ENCODE peak calls at places on chromosome 1, in five cellular contexts. B, A, K, H and W are unnamed samples.
A peak's percentile ranks its signal among the peaks of the same experiment; 100 is the strongest.

GRCh38 chr1:46246548-46247432 is 773 bp upstream of the RAD54L start:
- DNase-seq in H (no peak), A (no peak), K (peak; percentile 8), B (no peak), W (peak; percentile 93)

GRCh38 chr1:157073944-157074685 is 25.5 kb downstream of the ETV3L start:
- DNase-seq in K (peak; percentile 10), A (no peak), B (peak; percentile 82), H (no peak), W (peak; percentile 66)

GRCh38 chr1:201126832-201127754 is at the start of gene ASCL5:
- DNase-seq in A (no peak), H (no peak), K (no peak), B (peak; percentile 68), W (no peak)

GRCh38 chr1:156643266-156644092 is 1.6 kb downstream of the BCAN start:
- DNase-seq in H (no peak), A (no peak), B (no peak), K (no peak), W (no peak)

GRCh38 chr1:204348722-204349121 is 11.0 kb downstream of the PLEKHA6 start:
- DNase-seq in B (no peak), K (no peak), A (no peak), H (peak; percentile 82), W (peak; percentile 30)

GRCh38 chr1:245771521-245772281 is 616.9 kb downstream of the KIF26B start:
- DNase-seq in H (no peak), K (peak; percentile 49), B (peak; percentile 51), A (no peak), W (no peak)

GRCh38 chr1:207920481-207921050 is 9.6 kb upstream of the CD34 start:
- DNase-seq in K (no peak), H (no peak), A (no peak), B (no peak), W (no peak)

GRCh38 chr1:116817582-116818064 is 63.4 kb downstream of the CD2 start:
- DNase-seq in A (no peak), K (peak; percentile 6), H (no peak), B (peak; percentile 77), W (peak; percentile 61)

GRCh38 chr1:23570001-23570691 is 10.8 kb upstream of the ID3 start:
- DNase-seq in K (no peak), B (no peak), A (no peak), H (no peak), W (no peak)

GRCh38 chr1:172926070-172926469 is 124.7 kb downstream of the TNFSF18 start:
- DNase-seq in K (peak; percentile 79), H (no peak), B (no peak), A (no peak), W (no peak)

GRCh38 chr1:8166436-8166835 is 140.3 kb upstream of the ERRFI1 start:
- DNase-seq in B (no peak), K (no peak), A (no peak), H (no peak), W (no peak)

GRCh38 chr1:235329139-235329808 is 904 bp downstream of the GGPS1 start:
- DNase-seq in B (peak; percentile 48), H (peak; percentile 74), A (no peak), K (no peak), W (no peak)

GRCh38 chr1:19949016-19949415 is 25.6 kb upstream of the PLA2G2E start:
- DNase-seq in H (no peak), K (peak; percentile 74), A (no peak), B (peak; percentile 92), W (no peak)

GRCh38 chr1:198701766-198702539 is 63.1 kb downstream of the PTPRC start:
- DNase-seq in A (no peak), K (no peak), H (no peak), B (no peak), W (no peak)

GRCh38 chr1:155329980-155330598 is 9.4 kb downstream of the RUSC1 start:
- DNase-seq in K (no peak), H (no peak), A (no peak), B (peak; percentile 48), W (no peak)

GRCh38 chr1:234940841-234941240 is 187.8 kb downstream of the TOMM20 start:
- DNase-seq in H (no peak), K (no peak), A (no peak), B (no peak), W (no peak)

GRCh38 chr1:201525196-201525778 is 13.6 kb upstream of the NAV1 start:
- DNase-seq in A (no peak), H (no peak), B (no peak), K (no peak), W (no peak)

GRCh38 chr1:5915587-5916571 is 76.3 kb downstream of the NPHP4 start:
- DNase-seq in B (peak; percentile 52), H (peak; percentile 60), K (peak; percentile 8), A (no peak), W (peak; percentile 64)

GRCh38 chr1:183609313-183609712 is 19.1 kb upstream of the NCF2 start:
- DNase-seq in B (peak; percentile 90), K (no peak), A (no peak), H (peak; percentile 83), W (no peak)

GRCh38 chr1:42999308-42999707 is 40.6 kb upstream of the SLC2A1 start:
- DNase-seq in A (no peak), K (no peak), H (no peak), B (no peak), W (no peak)

GRCh38 chr1:187621961-187622360 is 793.2 kb downstream of the PLA2G4A start:
- DNase-seq in A (no peak), K (no peak), H (no peak), B (peak; percentile 15), W (no peak)

GRCh38 chr1:226691257-226691656 is 47.8 kb downstream of the ITPKB start:
- DNase-seq in B (no peak), H (no peak), K (no peak), A (no peak), W (no peak)

GRCh38 chr1:236844499-236845271 is 49.6 kb downstream of the MTR start:
- DNase-seq in A (no peak), K (no peak), H (no peak), B (no peak), W (peak; percentile 36)

GRCh38 chr1:182113879-182114626 is 52.5 kb upstream of the ZNF648 start:
- DNase-seq in H (no peak), K (no peak), A (peak; percentile 20), B (no peak), W (no peak)

GRCh38 chr1:108009603-108010195 is 44.7 kb upstream of the VAV3 start:
- DNase-seq in B (peak; percentile 80), K (no peak), A (no peak), H (no peak), W (no peak)

GRCh38 chr1:41677586-41677985 is 193.1 kb upstream of the EDN2 start:
- DNase-seq in K (no peak), B (no peak), A (no peak), H (no peak), W (no peak)

GRCh38 chr1:97877307-97877706 is 43.5 kb downstream of the DPYD start:
- DNase-seq in H (no peak), A (no peak), K (no peak), B (no peak), W (no peak)

GRCh38 chr1:156589546-156589945 is 2.0 kb upstream of the NAXE start:
- DNase-seq in H (no peak), B (no peak), A (no peak), K (no peak), W (no peak)

GRCh38 chr1:206081811-206082210 is 28.8 kb downstream of the RHEX start:
- DNase-seq in K (no peak), B (no peak), H (no peak), A (no peak), W (no peak)

GRCh38 chr1:118143136-118143535 is 41.9 kb downstream of the SPAG17 start:
- DNase-seq in K (no peak), B (peak; percentile 84), H (no peak), A (no peak), W (no peak)

GRCh38 chr1:203524824-203525223 is 30.9 kb downstream of the OPTC start:
- DNase-seq in B (no peak), A (no peak), H (no peak), K (no peak), W (no peak)

GRCh38 chr1:6235302-6235680 is 473 bp downstream of the ICMT start:
- DNase-seq in B (no peak), H (no peak), K (no peak), A (no peak), W (no peak)

GRCh38 chr1:155185783-155186265 is 12.2 kb downstream of the TRIM46 start:
- DNase-seq in H (no peak), A (no peak), B (no peak), K (no peak), W (no peak)

GRCh38 chr1:8523641-8524206 is 205.8 kb downstream of the SLC45A1 start:
- DNase-seq in K (no peak), H (no peak), A (no peak), B (no peak), W (no peak)

GRCh38 chr1:33387512-33388079 is 43.3 kb downstream of the PHC2 start:
- DNase-seq in K (no peak), H (no peak), B (peak; percentile 95), A (no peak), W (no peak)

GRCh38 chr1:89974701-89975470 is 20.0 kb upstream of the ZNF326 start:
- DNase-seq in H (no peak), B (peak; percentile 42), A (no peak), K (no peak), W (no peak)

GRCh38 chr1:110348050-110348449 is 8.9 kb downstream of the RBM15 start:
- DNase-seq in K (no peak), A (no peak), B (no peak), H (no peak), W (no peak)

GRCh38 chr1:180540697-180541594 is 17.8 kb upstream of the OVAAL start:
- DNase-seq in B (peak; percentile 27), A (no peak), K (no peak), H (no peak), W (no peak)